ENCODE peak calls at places on chromosomes 11 and 22, in five cellular contexts. C is kidney epithelial cell, E is foreskin fibroblast, W is HFFc6, Y is upper lobe of left lung. V is an unnamed sample.

GRCh38 chr11:32792948-32793475 is 1.4 kb downstream of the CCDC73 start:
- DNase-seq in C (peak), E (peak), W (no peak), Y (peak), V (no peak)

GRCh38 chr11:132312616-132313210 is 942.3 kb downstream of the NTM start:
- DNase-seq in C (no peak), E (no peak), W (peak), Y (no peak), V (no peak)

GRCh38 chr11:106961518-106961917 is 56.8 kb downstream of the GUCY1A2 start:
- DNase-seq in C (peak), E (peak), W (peak), Y (no peak), V (no peak)

GRCh38 chr11:64241430-64242153 is 697 bp downstream of the FKBP2 start:
- DNase-seq in C (peak), E (peak), W (peak), Y (peak), V (peak)

GRCh38 chr11:67308031-67308866 is 4.9 kb downstream of the SSH3 start:
- DNase-seq in C (no peak), E (no peak), W (no peak), Y (no peak), V (no peak)

GRCh38 chr11:117183724-117184349 is 5.3 kb downstream of the SIDT2 start:
- DNase-seq in C (no peak), E (no peak), W (no peak), Y (peak), V (peak)

GRCh38 chr11:116657842-116658825 is 114.7 kb downstream of the BUD13 start:
- DNase-seq in C (no peak), E (no peak), W (no peak), Y (no peak), V (no peak)

GRCh38 chr11:35464308-35464707 is 45.0 kb upstream of the SLC1A2 start:
- DNase-seq in C (no peak), E (no peak), W (no peak), Y (no peak), V (no peak)

GRCh38 chr11:114479331-114479730 is 40.1 kb downstream of the REXO2 start:
- DNase-seq in C (no peak), E (no peak), W (no peak), Y (no peak), V (no peak)

GRCh38 chr11:34075178-34075820 is 23.8 kb downstream of the CAPRIN1 start:
- DNase-seq in C (no peak), E (peak), W (peak), Y (no peak), V (no peak)

GRCh38 chr22:42938976-42939375 is 76.0 kb downstream of the PACSIN2 start:
- DNase-seq in C (no peak), E (no peak), W (no peak), Y (no peak), V (no peak)

GRCh38 chr11:106381895-106382294 is 304.4 kb downstream of the AASDHPPT start:
- DNase-seq in C (no peak), E (no peak), W (no peak), Y (no peak), V (no peak)

GRCh38 chr22:31652911-31653684 is 8.9 kb downstream of the PISD start:
- DNase-seq in C (no peak), E (no peak), W (no peak), Y (no peak), V (no peak)

GRCh38 chr11:16920559-16920958 is 93.7 kb downstream of the PLEKHA7 start:
- DNase-seq in C (no peak), E (no peak), W (no peak), Y (no peak), V (no peak)

GRCh38 chr11:117385906-117386305 is 58.3 kb downstream of the CEP164 start:
- DNase-seq in C (no peak), E (no peak), W (no peak), Y (no peak), V (no peak)

GRCh38 chr22:46635756-46636155 is 15.6 kb downstream of the GRAMD4 start:
- DNase-seq in C (no peak), E (no peak), W (no peak), Y (peak), V (no peak)
- TF ChIP-seq CTCF in C (no peak), E (no peak), W (no peak), Y (no peak), V (peak)

GRCh38 chr11:120431633-120432032 is 79.9 kb upstream of the GRIK4 start:
- DNase-seq in C (peak), E (peak), W (peak), Y (no peak), V (no peak)
- TF ChIP-seq CTCF in C (peak), E (peak), W (peak), Y (no peak), V (peak)

DNA sequence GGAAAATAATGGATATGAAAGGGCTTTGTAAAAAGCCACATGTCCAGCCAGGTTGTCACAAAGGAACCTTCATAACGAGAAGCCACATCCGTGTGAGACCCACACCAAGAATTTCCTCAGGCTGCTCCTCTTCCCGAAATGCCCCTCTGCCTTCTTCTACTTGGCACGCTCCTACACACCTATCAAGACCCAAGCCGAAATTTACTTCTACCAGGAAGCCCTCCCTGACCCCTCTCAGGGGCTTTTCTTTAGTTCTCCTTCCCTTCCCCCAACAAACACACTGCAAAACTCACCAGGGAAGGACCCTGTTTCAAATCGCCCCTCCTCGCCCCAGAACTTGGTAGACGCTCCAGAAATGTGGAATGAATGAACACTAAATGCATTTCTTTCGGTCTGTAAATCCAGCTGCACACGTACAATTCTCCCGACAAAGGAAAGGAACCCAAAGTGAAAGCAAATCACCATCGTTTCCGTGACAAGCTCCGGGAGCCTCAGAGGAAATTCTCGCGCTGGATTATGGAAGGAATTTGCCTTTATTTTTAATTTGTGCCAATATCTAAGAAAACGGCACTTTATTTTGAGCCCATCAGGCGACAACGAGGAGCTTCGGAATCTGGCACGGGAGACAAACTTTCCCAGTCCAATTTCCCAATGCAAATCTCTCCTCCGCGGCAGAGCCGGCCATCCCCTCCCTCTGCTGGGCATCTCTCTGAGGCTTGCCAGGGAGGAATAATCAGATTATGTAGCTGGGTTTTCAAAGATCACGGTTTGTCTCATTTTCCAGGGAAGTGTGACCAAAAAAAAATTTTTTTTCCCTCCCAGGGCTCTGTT is 13.2 kb upstream of the SHISAL1 start:
- DNase-seq in C (no peak), E (peak), W (peak), Y (no peak), V (no peak)
- TF ChIP-seq CTCF in C (peak), E (peak), W (peak), Y (no peak), V (peak)

GRCh38 chr11:57214494-57214893 is 22.6 kb downstream of the APLNR start:
- DNase-seq in C (peak), E (peak), W (peak), Y (no peak), V (no peak)
- TF ChIP-seq CTCF in C (no peak), E (no peak), W (no peak), Y (no peak), V (no peak)

GRCh38 chr22:23071163-23072034 is 1.1 kb downstream of the GNAZ start:
- DNase-seq in C (no peak), E (no peak), W (no peak), Y (no peak), V (no peak)
- TF ChIP-seq CTCF in C (no peak), E (no peak), W (no peak), Y (no peak), V (no peak)

DNA sequence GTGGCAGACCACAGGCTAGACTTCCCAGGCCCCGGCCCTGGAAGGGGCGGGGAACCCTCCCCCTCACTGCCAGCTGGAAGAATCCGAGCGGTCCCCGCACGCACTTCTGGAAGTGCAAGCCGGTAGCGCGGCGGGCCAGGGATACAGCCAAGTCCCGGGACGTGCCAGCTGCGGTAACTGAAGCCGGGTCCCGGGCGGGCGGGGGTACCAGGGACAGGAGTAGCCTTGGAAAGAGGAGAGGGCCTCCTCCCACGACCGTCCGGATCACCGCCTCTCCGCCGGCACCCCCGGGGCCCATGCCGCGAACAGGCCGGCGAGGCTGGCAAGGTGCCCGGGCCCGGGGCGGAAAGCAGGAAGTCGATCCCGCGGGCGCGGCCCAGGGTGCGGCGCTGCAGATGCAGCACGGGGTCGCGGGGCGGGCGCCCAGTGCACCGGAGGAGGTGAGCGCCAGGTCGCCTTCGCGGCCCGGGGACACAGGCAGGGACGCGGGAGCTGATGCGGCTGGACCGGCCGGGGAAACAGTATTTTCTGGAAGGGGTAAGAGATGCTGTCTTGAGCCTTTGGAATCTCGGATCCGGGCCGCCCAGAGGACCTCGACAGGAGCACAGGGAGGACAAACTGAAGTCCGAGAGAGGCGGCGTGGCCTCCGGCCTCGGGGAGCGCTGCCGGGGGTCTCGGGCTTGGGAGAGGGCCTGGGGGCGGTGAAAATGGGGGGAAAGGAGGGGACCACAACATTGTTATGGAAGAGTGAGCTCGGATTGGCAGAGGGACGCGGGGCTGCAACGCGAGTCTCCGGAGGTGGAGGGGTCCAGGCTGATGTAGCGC is 756 bp upstream of the SLC35C1 start:
- DNase-seq in C (no peak), E (peak), W (peak), Y (peak), V (peak)
- TF ChIP-seq CTCF in C (no peak), E (no peak), W (no peak), Y (no peak), V (no peak)

DNA sequence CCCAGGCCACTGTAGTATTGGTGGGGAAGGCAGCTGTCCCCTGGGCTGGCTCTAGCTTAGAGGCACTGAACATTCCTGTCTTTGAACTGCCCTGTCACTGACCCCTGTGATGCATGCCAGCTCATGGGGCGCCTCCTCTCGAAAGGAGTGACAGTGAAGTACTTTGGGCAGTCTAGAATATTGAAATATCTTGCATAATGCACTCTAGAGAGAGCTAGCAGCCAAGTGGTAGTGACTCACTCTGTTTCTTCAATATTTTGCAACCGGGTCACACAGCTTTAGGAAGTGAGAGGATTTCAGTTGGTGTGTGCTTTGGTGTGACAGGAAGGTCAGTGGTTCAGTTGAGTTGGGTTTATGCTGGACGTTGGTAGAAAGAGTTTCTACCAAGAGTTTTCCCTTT is 35.5 kb upstream of the ST14 start:
- DNase-seq in C (peak), E (peak), W (peak), Y (peak), V (no peak)
- TF ChIP-seq CTCF in C (no peak), E (no peak), W (peak), Y (no peak), V (no peak)

DNA sequence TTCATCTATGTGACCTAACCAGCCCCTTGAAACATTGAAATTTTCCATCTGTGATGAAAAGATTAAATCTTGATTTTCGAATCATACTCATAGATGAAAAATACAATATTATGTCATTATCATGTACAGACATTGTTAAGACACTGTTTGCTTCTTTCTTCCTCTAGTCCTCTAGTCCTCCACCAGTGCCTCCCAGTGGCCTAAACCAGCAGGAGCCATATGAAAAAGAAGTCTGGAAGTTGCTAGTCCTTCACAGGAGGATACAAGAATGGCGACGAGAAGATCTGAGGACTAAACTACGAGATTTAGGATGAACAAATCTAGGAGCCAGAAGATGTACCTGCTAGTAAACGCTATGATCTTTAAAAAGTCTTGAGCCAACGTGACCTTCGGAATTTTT is 134.1 kb downstream of the SLC17A6 start:
- DNase-seq in C (no peak), E (no peak), W (no peak), Y (no peak), V (no peak)
- TF ChIP-seq CTCF in C (peak), E (no peak), W (no peak), Y (no peak), V (peak)

V was measured in type B pancreatic cell.